ENCODE peak calls at places on chromosomes 11 and 22, in ten cellular contexts. W, V, R, N, O, K, B, F, U and P are unnamed samples.

GRCh38 chr22:24685804-24686203 is 82.8 kb downstream of the GGT1 start:
- DNase-seq in K (no peak), B (peak), R (peak), W (no peak), F (no peak), V (no peak), U (no peak), N (peak), O (no peak), P (peak)

GRCh38 chr11:46414899-46415298 is 23.3 kb upstream of the CHRM4 start:
- DNase-seq in R (no peak), B (no peak), V (no peak), K (no peak), F (no peak), N (no peak), O (no peak), W (no peak), U (no peak), P (no peak)

GRCh38 chr22:23696326-23696851 is 5.6 kb downstream of the RGL4 start:
- DNase-seq in U (no peak), N (no peak), V (no peak), O (no peak), B (peak), R (no peak), W (peak), F (peak), K (no peak), P (no peak)

GRCh38 chr11:74739546-74740270 is 8.5 kb upstream of the CHRDL2 start:
- DNase-seq in O (no peak), F (peak), V (peak), B (peak), N (peak), W (peak), U (no peak), R (no peak), K (peak), P (peak)

GRCh38 chr11:74683279-74683871 is 47.9 kb downstream of the CHRDL2 start:
- DNase-seq in R (peak), N (no peak), F (no peak), V (no peak), U (peak), O (no peak), B (no peak), W (no peak), K (no peak), P (no peak)

GRCh38 chr11:133903056-133903455 is 53.7 kb downstream of the IGSF9B start:
- DNase-seq in F (no peak), R (no peak), W (no peak), K (no peak), O (no peak), U (peak), B (no peak), V (no peak), N (no peak), P (no peak)

GRCh38 chr11:45649544-45650165 is 15.8 kb downstream of the CHST1 start:
- DNase-seq in N (no peak), V (no peak), F (no peak), U (no peak), K (no peak), B (no peak), R (no peak), O (no peak), W (no peak), P (no peak)

GRCh38 chr11:111413849-111414248 is 34.8 kb upstream of the POU2AF1 start:
- DNase-seq in F (no peak), O (no peak), R (no peak), K (no peak), U (no peak), W (no peak), N (no peak), V (no peak), B (no peak), P (no peak)

GRCh38 chr11:134032501-134033091 is 36.3 kb upstream of the JAM3 start:
- DNase-seq in F (no peak), R (peak), N (no peak), K (no peak), U (peak), O (no peak), B (no peak), W (no peak), V (no peak), P (no peak)

GRCh38 chr22:49423125-49423650 is 404.5 kb downstream of the BRD1 start:
- DNase-seq in K (no peak), B (no peak), R (peak), F (no peak), O (no peak), V (no peak), N (no peak), U (no peak), W (no peak), P (no peak)

GRCh38 chr22:44448271-44448780 is 49.7 kb downstream of the RTL6 start:
- DNase-seq in F (no peak), W (peak), R (peak), V (peak), U (peak), O (peak), K (no peak), B (peak), N (peak), P (peak)

GRCh38 chr11:21928834-21929233 is 264.1 kb upstream of the ANO5 start:
- DNase-seq in V (no peak), F (no peak), O (no peak), N (no peak), B (no peak), U (no peak), R (no peak), W (no peak), K (no peak), P (no peak)

GRCh38 chr11:6650980-6651379 is 4.6 kb downstream of the DCHS1 start:
- DNase-seq in V (no peak), U (no peak), R (no peak), W (peak), N (no peak), B (no peak), O (no peak), K (peak), F (no peak), P (no peak)

GRCh38 chr11:123235117-123235686 is 40.2 kb upstream of the CLMP start:
- DNase-seq in F (no peak), O (no peak), W (no peak), R (peak), U (peak), K (peak), B (peak), V (no peak), N (no peak), P (no peak)

GRCh38 chr22:37467556-37467955 is 18.6 kb downstream of the MFNG start:
- DNase-seq in U (no peak), B (no peak), F (no peak), O (no peak), K (no peak), N (no peak), R (no peak), W (no peak), V (no peak), P (no peak)

GRCh38 chr22:20180245-20180630 is 29.4 kb upstream of the CCDC188 start:
- DNase-seq in R (no peak), K (peak), V (no peak), U (no peak), O (no peak), B (no peak), F (no peak), N (no peak), W (no peak), P (no peak)

GRCh38 chr11:66818231-66818955 is 24.8 kb upstream of the RCE1 start:
- DNase-seq in U (no peak), F (no peak), V (no peak), W (peak), B (no peak), K (no peak), O (no peak), N (no peak), R (no peak), P (no peak)

GRCh38 chr11:32916361-32916760 is 23.8 kb downstream of the QSER1 start:
- DNase-seq in N (no peak), W (no peak), K (no peak), R (no peak), V (no peak), B (no peak), U (no peak), O (no peak), F (no peak), P (no peak)
- TF ChIP-seq CTCF in N (no peak), W (no peak), K (no peak), R (no peak), V (no peak), B (no peak), U (no peak), O (no peak), F (no peak), P (no peak)

DNA sequence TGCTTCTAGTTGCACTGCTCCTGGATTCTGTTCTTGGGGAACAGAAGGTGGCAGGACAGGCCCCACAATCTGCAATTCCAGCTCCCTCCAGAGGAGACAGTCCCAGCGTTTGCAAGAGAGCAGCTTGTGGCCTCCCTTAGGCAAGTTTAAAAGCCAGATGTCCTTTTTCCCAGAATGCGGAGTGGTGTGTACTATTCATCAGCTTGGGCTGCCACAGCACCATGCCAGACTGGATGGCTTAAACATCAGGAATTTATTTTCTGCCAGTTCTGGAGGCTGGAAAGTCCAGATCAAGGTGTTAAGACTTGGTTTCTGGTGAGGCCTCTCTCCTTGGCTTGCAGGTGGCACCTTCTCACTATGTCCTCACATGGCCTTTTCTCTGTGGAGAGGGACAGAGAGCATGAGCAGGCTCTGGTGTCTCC is 11.7 kb downstream of the MIAT start:
- DNase-seq in U (no peak), N (peak), W (peak), B (peak), R (no peak), O (no peak), V (no peak), F (no peak), K (no peak), P (no peak)
- TF ChIP-seq CTCF in U (no peak), N (peak), W (peak), B (peak), R (no peak), O (peak), V (peak), F (peak), K (peak), P (peak)

DNA sequence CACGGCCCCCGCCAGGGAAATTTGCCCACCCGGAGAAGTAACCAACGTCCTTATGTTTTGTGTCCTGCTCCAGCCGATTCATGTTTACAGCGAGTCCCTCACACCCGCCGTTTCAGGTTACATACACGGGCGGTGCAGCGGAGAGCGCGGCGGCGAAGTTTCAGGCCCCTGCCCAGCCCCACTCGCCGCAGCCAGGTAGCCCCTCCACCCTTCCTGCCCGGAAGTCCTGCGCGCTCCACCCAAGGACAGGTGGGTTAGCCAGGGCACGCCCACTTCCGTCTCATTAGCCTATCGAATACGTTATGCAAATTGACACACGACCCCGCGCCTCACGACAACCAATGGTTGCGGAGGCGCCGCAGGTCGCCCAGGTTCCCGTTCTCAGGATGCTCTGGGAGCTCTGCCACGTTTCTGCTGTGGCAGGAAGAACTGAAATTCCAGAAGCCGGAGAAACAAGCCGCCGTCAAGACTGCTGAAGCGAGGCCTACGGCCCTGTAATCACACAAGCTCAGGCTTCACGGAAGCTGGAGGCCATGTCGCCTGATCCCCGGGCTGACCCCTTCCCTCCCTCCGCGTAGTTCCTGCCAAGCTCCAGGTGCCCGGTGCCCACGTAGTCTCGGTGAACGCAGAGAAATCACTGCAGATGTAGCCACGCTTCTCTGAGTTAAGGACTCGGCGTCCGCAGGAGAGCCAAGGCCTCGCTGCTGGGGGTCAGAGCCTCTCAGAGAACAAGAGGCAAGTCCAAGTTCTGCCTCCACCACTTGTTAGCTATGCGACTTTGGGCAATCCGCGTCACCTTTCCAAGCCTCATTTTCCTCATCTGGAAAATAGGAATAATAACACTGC is 22.4 kb upstream of the MYH9 start:
- DNase-seq in W (no peak), V (no peak), N (peak), B (peak), K (peak), O (no peak), F (no peak), R (peak), U (peak), P (peak)
- TF ChIP-seq CTCF in W (no peak), V (no peak), N (no peak), B (no peak), K (no peak), O (no peak), F (no peak), R (no peak), U (no peak), P (peak)

GRCh38 chr11:96092511-96092910 is 168.6 kb upstream of the MTMR2 start:
- DNase-seq in O (no peak), B (no peak), F (no peak), N (no peak), R (no peak), W (no peak), U (no peak), K (no peak), V (no peak), P (no peak)
- TF ChIP-seq CTCF in O (no peak), B (no peak), F (no peak), N (no peak), R (no peak), W (no peak), U (no peak), K (no peak), V (no peak), P (no peak)

GRCh38 chr11:126115820-126116319 is 53.2 kb upstream of the CDON start:
- DNase-seq in O (peak), K (no peak), R (peak), W (peak), N (peak), V (peak), U (peak), B (peak), F (no peak), P (peak)
- TF ChIP-seq CTCF in O (peak), K (peak), R (peak), W (peak), N (peak), V (peak), U (peak), B (peak), F (no peak), P (peak)